ENCODE peak calls at places on chromosomes 2 and 18, in eight cellular contexts. S, L, M, Y, B, Z, J and A are unnamed samples.

GRCh38 chr2:181787310-181788048 is 104.1 kb upstream of the ITPRID2 start:
- DNase-seq in S (no peak), J (peak), Y (no peak), Z (no peak), M (no peak), L (no peak), B (no peak), A (no peak)

GRCh38 chr2:673615-674318 is 3.4 kb downstream of the TMEM18 start:
- DNase-seq in J (peak), Y (no peak), Z (no peak), B (peak), L (no peak), S (no peak), M (no peak), A (no peak)

GRCh38 chr2:112144966-112145365 is 6.8 kb downstream of the FBLN7 start:
- DNase-seq in Z (no peak), Y (no peak), S (no peak), J (no peak), M (no peak), B (peak), L (no peak), A (no peak)

GRCh38 chr2:70716131-70716766 is 51.8 kb downstream of the ADD2 start:
- DNase-seq in M (peak), Z (no peak), J (no peak), S (no peak), B (no peak), Y (no peak), L (no peak), A (no peak)

GRCh38 chr18:79796016-79796415 is 1.7 kb upstream of the KCNG2 start:
- DNase-seq in B (peak), M (no peak), S (no peak), J (no peak), Z (peak), L (no peak), Y (peak), A (no peak)

GRCh38 chr2:146124741-146125140 is 1604.8 kb upstream of the ZEB2 start:
- DNase-seq in Z (no peak), S (no peak), Y (no peak), M (no peak), B (peak), L (no peak), J (peak), A (no peak)

GRCh38 chr2:168114021-168114420 is 133.4 kb downstream of the STK39 start:
- DNase-seq in L (no peak), S (no peak), Y (no peak), Z (no peak), M (no peak), B (peak), J (no peak), A (no peak)

GRCh38 chr2:106192752-106193490 is 1.2 kb downstream of the UXS1 start:
- DNase-seq in Z (peak), Y (no peak), B (peak), L (peak), J (peak), M (no peak), S (no peak), A (peak)

GRCh38 chr2:114450639-114451038 is 8.2 kb downstream of the DPP10 start:
- DNase-seq in M (no peak), J (no peak), B (no peak), S (no peak), L (no peak), Y (no peak), Z (no peak), A (no peak)

GRCh38 chr2:2188344-2189111 is 142.5 kb downstream of the MYT1L start:
- DNase-seq in J (no peak), B (no peak), Y (no peak), Z (no peak), M (no peak), L (no peak), S (no peak), A (no peak)

GRCh38 chr2:174171686-174172445 is 76.5 kb downstream of the OLA1 start:
- DNase-seq in M (no peak), B (no peak), S (no peak), Z (no peak), Y (no peak), J (no peak), L (no peak), A (no peak)

GRCh38 chr2:2291500-2292260 is 39.4 kb downstream of the MYT1L start:
- DNase-seq in B (no peak), Z (no peak), Y (no peak), M (no peak), S (no peak), L (no peak), J (no peak), A (no peak)

GRCh38 chr2:67510745-67511144 is 113.6 kb downstream of the ETAA1 start:
- DNase-seq in Z (no peak), Y (no peak), J (no peak), B (peak), L (no peak), S (no peak), M (no peak), A (no peak)

GRCh38 chr18:36352384-36352783 is 54.9 kb downstream of the FHOD3 start:
- DNase-seq in S (no peak), L (peak), B (peak), M (peak), J (peak), Y (no peak), Z (no peak), A (no peak)

GRCh38 chr2:7450188-7451156 is 533.3 kb downstream of the RNF144A start:
- DNase-seq in L (no peak), Y (no peak), B (no peak), J (no peak), Z (no peak), M (no peak), S (no peak), A (no peak)

DNA sequence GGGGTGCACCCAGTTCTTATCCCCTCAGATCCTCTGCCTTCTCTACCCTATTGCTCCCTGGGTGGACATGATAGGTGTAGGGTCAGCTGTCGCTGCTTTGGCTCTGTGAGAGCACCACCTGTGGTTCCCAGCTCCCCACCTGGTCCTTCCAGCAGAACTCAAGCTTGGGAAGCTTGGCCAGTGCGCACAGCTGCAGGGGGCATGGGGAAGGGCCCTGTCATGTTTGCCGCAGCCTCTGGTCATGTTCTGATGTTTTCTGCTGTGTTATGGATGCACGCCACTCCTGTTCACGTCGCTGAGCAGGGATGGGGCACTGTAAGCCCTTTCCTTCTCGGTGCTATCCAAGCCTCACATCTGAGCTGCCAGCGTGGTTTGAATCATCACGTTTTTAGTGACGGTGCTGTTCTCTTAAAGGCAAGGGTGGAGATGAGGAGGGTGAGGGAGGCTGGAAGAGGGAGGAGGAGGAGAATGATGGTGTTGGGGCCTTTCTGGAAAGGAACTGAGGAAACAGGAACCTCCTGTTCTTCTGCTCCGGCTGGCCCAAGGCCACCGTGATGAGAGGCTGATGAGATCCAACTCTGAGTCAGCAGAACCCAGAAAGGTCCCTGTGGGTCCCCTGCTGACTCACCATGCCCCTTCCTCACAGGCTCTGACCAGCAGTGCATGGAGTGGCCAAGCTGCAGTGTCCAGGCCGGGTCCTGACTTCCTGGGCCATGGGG is 77.9 kb downstream of the LIPG start:
- DNase-seq in L (no peak), J (no peak), B (peak), Y (no peak), M (no peak), S (no peak), Z (no peak), A (no peak)
- TF ChIP-seq CTCF in L (no peak), J (no peak), B (no peak), Y (no peak), M (no peak), S (no peak), Z (no peak), A (no peak)

GRCh38 chr2:11901351-11902069 is 155.1 kb downstream of the LPIN1 start:
- DNase-seq in B (no peak), M (peak), J (no peak), L (no peak), S (no peak), Y (no peak), Z (no peak), A (no peak)

GRCh38 chr2:11899896-11900295 is 153.5 kb downstream of the LPIN1 start:
- DNase-seq in S (no peak), B (no peak), M (peak), Z (no peak), L (no peak), Y (no peak), J (no peak), A (no peak)

GRCh38 chr2:11903085-11903484 is 156.7 kb downstream of the LPIN1 start:
- DNase-seq in Z (no peak), J (no peak), S (no peak), B (no peak), Y (no peak), M (peak), L (no peak), A (no peak)

GRCh38 chr2:11907178-11907577 is 160.7 kb downstream of the LPIN1 start:
- DNase-seq in L (no peak), J (no peak), Y (no peak), M (peak), Z (no peak), S (no peak), B (no peak), A (no peak)

DNA sequence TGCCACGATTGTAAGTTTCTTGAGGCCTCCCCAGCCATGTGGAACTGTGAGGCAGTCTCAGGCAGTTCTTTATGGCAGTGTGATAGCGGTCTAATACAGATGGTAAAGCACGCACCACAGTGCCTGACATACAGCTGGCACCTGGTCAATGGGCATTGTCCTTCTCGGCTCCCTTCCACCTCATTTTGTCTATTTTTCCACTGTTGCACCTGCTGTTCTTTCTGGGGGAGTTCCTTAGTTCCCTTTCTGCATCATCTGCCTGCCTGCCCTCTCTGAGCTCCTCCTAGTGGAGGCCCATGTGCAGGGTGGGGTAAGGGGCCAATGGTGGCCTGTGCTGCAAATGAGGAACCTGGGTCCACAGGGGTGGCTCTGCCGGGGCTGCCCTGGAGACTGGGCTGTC is 157.6 kb downstream of the LPIN1 start:
- DNase-seq in Z (no peak), M (no peak), S (no peak), J (no peak), L (no peak), B (no peak), Y (no peak), A (no peak)
- TF ChIP-seq CTCF in Z (no peak), M (no peak), S (no peak), J (no peak), L (no peak), B (no peak), Y (no peak), A (no peak)

GRCh38 chr2:65955259-65955658 is 479.7 kb upstream of the MEIS1 start:
- DNase-seq in J (no peak), Y (no peak), M (no peak), L (no peak), S (no peak), Z (no peak), B (no peak), A (no peak)

GRCh38 chr2:65952966-65953365 is 482.0 kb upstream of the MEIS1 start:
- DNase-seq in S (no peak), Y (no peak), L (no peak), Z (no peak), J (no peak), M (no peak), B (no peak), A (no peak)

GRCh38 chr2:65957886-65958285 is 477.0 kb upstream of the MEIS1 start:
- DNase-seq in S (no peak), B (no peak), M (no peak), J (no peak), Y (no peak), L (no peak), Z (no peak), A (no peak)

DNA sequence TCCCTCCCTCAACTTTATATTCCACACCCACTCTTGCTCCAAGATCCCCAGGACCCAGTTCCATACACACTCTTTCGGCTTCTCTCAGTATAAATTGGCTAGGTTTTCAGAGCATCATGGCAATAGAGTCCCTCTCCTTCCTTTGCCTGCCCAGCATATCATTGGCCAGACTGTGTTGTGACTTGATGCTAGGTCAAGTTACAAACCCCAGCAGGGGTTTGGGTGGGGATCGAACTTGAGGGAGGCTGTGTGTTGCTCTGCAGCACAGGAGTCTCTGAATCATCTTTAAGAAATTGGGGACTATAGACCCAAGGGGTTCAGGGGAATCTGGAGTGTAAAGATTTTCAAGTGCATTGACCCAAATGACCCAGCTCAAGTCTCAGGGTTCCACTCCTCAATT is 477.5 kb upstream of the MEIS1 start:
- DNase-seq in S (no peak), Z (no peak), L (no peak), J (no peak), B (no peak), M (no peak), Y (no peak), A (no peak)
- TF ChIP-seq CTCF in S (no peak), Z (no peak), L (no peak), J (no peak), B (no peak), M (no peak), Y (no peak), A (no peak)

GRCh38 chr18:72623444-72623843 is 79.3 kb upstream of the CBLN2 start:
- DNase-seq in B (no peak), S (no peak), M (no peak), L (no peak), J (no peak), Y (no peak), Z (no peak), A (no peak)
- TF ChIP-seq CTCF in B (no peak), S (no peak), M (no peak), L (no peak), J (no peak), Y (no peak), Z (no peak), A (no peak)

GRCh38 chr2:45797451-45798230 is 146.2 kb downstream of the PRKCE start:
- DNase-seq in L (no peak), M (no peak), B (no peak), S (no peak), Z (no peak), Y (no peak), J (no peak), A (no peak)
- TF ChIP-seq CTCF in L (no peak), M (no peak), B (no peak), S (no peak), Z (no peak), Y (no peak), J (no peak), A (no peak)

GRCh38 chr2:231713738-231714638 is 5.7 kb downstream of the PTMA start:
- DNase-seq in Y (peak), Z (peak), M (peak), B (peak), L (peak), J (peak), S (peak), A (peak)

GRCh38 chr2:231714639-231715498 is 6.5 kb downstream of the PTMA start:
- DNase-seq in M (peak), S (peak), Y (peak), B (peak), J (peak), L (peak), Z (peak), A (peak)

GRCh38 chr2:231715988-231716616 is 7.8 kb downstream of the PTMA start:
- DNase-seq in B (peak), M (no peak), L (no peak), J (no peak), Y (no peak), Z (no peak), S (no peak), A (no peak)

GRCh38 chr2:231716641-231717280 is 8.4 kb downstream of the PTMA start:
- DNase-seq in S (no peak), L (no peak), Z (no peak), J (no peak), M (no peak), B (peak), Y (peak), A (no peak)

DNA sequence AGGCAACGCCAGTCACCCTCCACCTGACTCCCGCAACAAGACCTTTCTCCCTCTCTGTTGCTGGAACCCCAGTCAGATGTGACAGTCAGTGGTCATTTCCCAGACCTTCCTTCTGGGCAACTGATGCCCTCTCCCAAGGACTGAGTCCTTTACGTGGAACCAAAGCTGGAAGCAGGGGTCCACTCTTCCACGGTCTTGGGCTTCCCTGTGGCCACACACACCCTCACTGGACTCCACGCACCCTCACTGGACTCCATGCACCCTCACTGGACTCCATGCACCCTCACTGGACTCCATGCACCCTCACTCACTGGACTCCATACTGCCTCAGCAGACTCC is 7.1 kb downstream of the PTMA start:
- DNase-seq in J (no peak), S (no peak), M (no peak), B (no peak), Y (no peak), Z (no peak), L (no peak), A (no peak)
- TF ChIP-seq CTCF in J (no peak), S (no peak), M (no peak), B (no peak), Y (no peak), Z (no peak), L (peak), A (no peak)

GRCh38 chr2:3633982-3634630 is 23.9 kb upstream of the ALLC start:
- DNase-seq in L (no peak), Z (peak), S (no peak), B (no peak), J (no peak), M (peak), Y (peak), A (no peak)
- TF ChIP-seq CTCF in L (no peak), Z (no peak), S (no peak), B (no peak), J (no peak), M (no peak), Y (no peak), A (no peak)